ENCODE peak calls at places on chromosomes 3 and 15, in eight cellular contexts. F, M, N, R, Y, I, A and J are unnamed samples.

GRCh38 chr3:16124636-16125035 is 49.8 kb upstream of the GALNT15 start:
- DNase-seq in F (no peak), M (no peak), N (peak), R (no peak), Y (no peak), I (no peak), A (peak), J (peak)

GRCh38 chr3:53996153-53996861 is 104.6 kb upstream of the SELENOK start:
- DNase-seq in F (no peak), M (no peak), N (no peak), R (no peak), Y (no peak), I (no peak), A (no peak), J (no peak)

GRCh38 chr15:77017761-77018720 is 23.1 kb downstream of the PSTPIP1 start:
- DNase-seq in F (no peak), M (no peak), N (no peak), R (no peak), Y (no peak), I (no peak), A (no peak), J (no peak)

GRCh38 chr3:143808999-143809700 is 39.1 kb downstream of the SLC9A9 start:
- DNase-seq in F (no peak), M (no peak), N (no peak), R (no peak), Y (no peak), I (no peak), A (no peak), J (no peak)

GRCh38 chr3:142040941-142041575 is 108.3 kb downstream of the TFDP2 start:
- DNase-seq in F (no peak), M (no peak), N (no peak), R (no peak), Y (no peak), I (no peak), A (no peak), J (no peak)

GRCh38 chr3:79111375-79112052 is 656.3 kb downstream of the ROBO1 start:
- DNase-seq in F (no peak), M (peak), N (peak), R (no peak), Y (no peak), I (no peak), A (no peak), J (no peak)

GRCh38 chr15:39934415-39935044 is 615 bp downstream of the EIF2AK4 start:
- DNase-seq in F (peak), M (peak), N (peak), R (no peak), Y (no peak), I (no peak), A (no peak), J (peak)

GRCh38 chr3:50687916-50688315 is 13.2 kb downstream of the DOCK3 start:
- DNase-seq in F (no peak), M (no peak), N (no peak), R (no peak), Y (no peak), I (no peak), A (no peak), J (no peak)

GRCh38 chr15:58876306-58876705 is 57.2 kb downstream of the SLTM start:
- DNase-seq in F (no peak), M (peak), N (no peak), R (no peak), Y (no peak), I (no peak), A (no peak), J (no peak)

GRCh38 chr3:17590465-17590864 is 152.0 kb downstream of the TBC1D5 start:
- DNase-seq in F (no peak), M (no peak), N (no peak), R (no peak), Y (no peak), I (no peak), A (no peak), J (no peak)

GRCh38 chr15:69893863-69894262 is 203.9 kb downstream of the TLE3 start:
- DNase-seq in F (no peak), M (no peak), N (peak), R (peak), Y (no peak), I (no peak), A (no peak), J (peak)

GRCh38 chr15:65097651-65098263 is 17.2 kb downstream of the UBAP1L start:
- DNase-seq in F (no peak), M (no peak), N (no peak), R (no peak), Y (no peak), I (no peak), A (no peak), J (no peak)

GRCh38 chr15:44775923-44776322 is 39.6 kb downstream of the TRIM69 start:
- DNase-seq in F (no peak), M (peak), N (peak), R (no peak), Y (no peak), I (no peak), A (no peak), J (peak)

GRCh38 chr3:190265795-190266194 is 56.5 kb downstream of the CLDN1 start:
- DNase-seq in F (no peak), M (peak), N (peak), R (no peak), Y (no peak), I (peak), A (peak), J (peak)

GRCh38 chr3:52704611-52705437 is 767 bp downstream of the GLT8D1 start:
- DNase-seq in F (peak), M (peak), N (peak), R (peak), Y (no peak), I (no peak), A (no peak), J (peak)

GRCh38 chr3:6204891-6205290 is 656.0 kb upstream of the GRM7 start:
- DNase-seq in F (no peak), M (peak), N (no peak), R (no peak), Y (no peak), I (no peak), A (no peak), J (no peak)

GRCh38 chr3:123390865-123391613 is 57.9 kb downstream of the ADCY5 start:
- DNase-seq in F (no peak), M (no peak), N (no peak), R (no peak), Y (no peak), I (no peak), A (no peak), J (peak)

GRCh38 chr3:48412375-48413001 is 17.4 kb downstream of the PLXNB1 start:
- DNase-seq in F (no peak), M (no peak), N (no peak), R (no peak), Y (no peak), I (no peak), A (no peak), J (no peak)

GRCh38 chr3:52194541-52195296 is 3.2 kb upstream of the ALAS1 start:
- DNase-seq in F (no peak), M (no peak), N (peak), R (no peak), Y (no peak), I (no peak), A (no peak), J (no peak)

GRCh38 chr3:93843981-93844380 is 129.7 kb downstream of the PROS1 start:
- DNase-seq in F (no peak), M (no peak), N (peak), R (no peak), Y (no peak), I (peak), A (peak), J (peak)

GRCh38 chr3:11514191-11514770 is 129.4 kb downstream of the VGLL4 start:
- DNase-seq in F (peak), M (peak), N (peak), R (no peak), Y (no peak), I (no peak), A (peak), J (peak)

GRCh38 chr3:117629505-117629904 is 919.9 kb downstream of the TUSC7 start:
- DNase-seq in F (no peak), M (no peak), N (no peak), R (no peak), Y (no peak), I (no peak), A (no peak), J (no peak)

GRCh38 chr15:52551762-52552161 is 17.1 kb downstream of the ARPP19 start:
- DNase-seq in F (no peak), M (no peak), N (no peak), R (no peak), Y (no peak), I (no peak), A (no peak), J (no peak)

GRCh38 chr15:78131295-78132021 is at the start of gene CIB2:
- DNase-seq in F (peak), M (peak), N (peak), R (peak), Y (peak), I (peak), A (no peak), J (peak)

GRCh38 chr3:149736180-149737100 is 15.8 kb downstream of the COMMD2 start:
- DNase-seq in F (peak), M (no peak), N (peak), R (no peak), Y (no peak), I (peak), A (peak), J (peak)

GRCh38 chr3:149551500-149551899 is 77.0 kb downstream of the TM4SF4 start:
- DNase-seq in F (no peak), M (no peak), N (no peak), R (no peak), Y (no peak), I (no peak), A (no peak), J (peak)

GRCh38 chr3:16663852-16664712 is 58.9 kb upstream of the DAZL start:
- DNase-seq in F (no peak), M (no peak), N (no peak), R (no peak), Y (no peak), I (no peak), A (no peak), J (no peak)

GRCh38 chr3:126119008-126119675 is 35.2 kb upstream of the SLC41A3 start:
- DNase-seq in F (no peak), M (no peak), N (no peak), R (no peak), Y (peak), I (peak), A (no peak), J (no peak)

GRCh38 chr3:66582721-66583141 is 81.9 kb upstream of the LRIG1 start:
- DNase-seq in F (no peak), M (peak), N (no peak), R (no peak), Y (peak), I (no peak), A (no peak), J (peak)

GRCh38 chr15:68209735-68210408 is 4.7 kb upstream of the CALML4 start:
- DNase-seq in F (no peak), M (no peak), N (no peak), R (no peak), Y (peak), I (no peak), A (no peak), J (no peak)

GRCh38 chr15:63372753-63373152 is 8.9 kb downstream of the CA12 start:
- DNase-seq in F (no peak), M (no peak), N (no peak), R (no peak), Y (no peak), I (no peak), A (no peak), J (peak)

GRCh38 chr3:192223815-192224214 is 503.5 kb downstream of the FGF12 start:
- DNase-seq in F (no peak), M (no peak), N (no peak), R (no peak), Y (no peak), I (no peak), A (no peak), J (no peak)

GRCh38 chr3:30751610-30752299 is 142.7 kb downstream of the GADL1 start:
- DNase-seq in F (peak), M (no peak), N (peak), R (peak), Y (peak), I (peak), A (no peak), J (peak)

GRCh38 chr3:127457094-127457475 is 133.4 kb downstream of the TPRA1 start:
- DNase-seq in F (no peak), M (no peak), N (peak), R (no peak), Y (no peak), I (peak), A (peak), J (peak)

GRCh38 chr15:100131321-100132224 is 210.2 kb downstream of the ADAMTS17 start:
- DNase-seq in F (peak), M (peak), N (peak), R (no peak), Y (peak), I (peak), A (no peak), J (peak)

GRCh38 chr3:126373682-126374601 is 16.7 kb upstream of the KLF15 start:
- DNase-seq in F (no peak), M (no peak), N (peak), R (no peak), Y (no peak), I (no peak), A (no peak), J (peak)